ENCODE peak calls at places on chromosomes 13 and 19, in ten cellular contexts. Q is NAMALWA; D is SW 1271; I is heart right ventricle; T is neuronal stem cell; M is C1 segment of cervical spinal cord; F is stimulated activated CD4-positive, alpha-beta T cell treated with anti-CD3 and anti-CD28 coated beads, Interleukin-1b, Interleukin-23, amount 100 ng/mL, for 4 hours; C is breast epithelium; Y is amygdala; Z is globus pallidus. X is an unnamed sample.

GRCh38 chr19:4971424-4971793 is 2.5 kb downstream of the KDM4B start:
- DNase-seq in D (peak), Y (no peak), I (no peak), Q (peak), Z (no peak), C (no peak), M (no peak), T (no peak), F (no peak), X (no peak)

GRCh38 chr13:113945857-113946408 is 27.9 kb downstream of the C13orf46 start:
- DNase-seq in Z (no peak), M (no peak), D (no peak), Y (no peak), Q (no peak), C (no peak), F (no peak), T (no peak), I (no peak), X (peak)

GRCh38 chr19:39607561-39607960 is 5.2 kb downstream of the LGALS13 start:
- DNase-seq in Y (no peak), C (no peak), T (no peak), Q (no peak), M (no peak), I (no peak), F (no peak), D (no peak), Z (no peak), X (no peak)

GRCh38 chr19:10551698-10552301 is 8.1 kb downstream of the ATG4D start:
- DNase-seq in T (no peak), Q (peak), C (no peak), D (peak), M (no peak), Y (no peak), F (no peak), Z (peak), I (no peak), X (no peak)

GRCh38 chr19:677201-677600 is 1.0 kb downstream of the FSTL3 start:
- DNase-seq in Y (no peak), F (no peak), I (peak), Z (no peak), D (peak), C (peak), M (peak), Q (no peak), T (no peak), X (peak)

GRCh38 chr13:35448465-35448864 is 28.0 kb downstream of the MAB21L1 start:
- DNase-seq in Y (no peak), Z (no peak), F (no peak), C (no peak), M (no peak), T (no peak), I (no peak), D (no peak), Q (no peak), X (no peak)

GRCh38 chr19:50178320-50178719 is 15.2 kb upstream of the IZUMO2 start:
- DNase-seq in M (no peak), C (no peak), Y (no peak), T (no peak), D (no peak), F (no peak), Z (no peak), Q (peak), I (no peak), X (no peak)

GRCh38 chr19:33399081-33399744 is 25.7 kb downstream of the CEBPG start:
- DNase-seq in Y (no peak), M (no peak), T (no peak), C (peak), Z (no peak), I (no peak), Q (no peak), D (no peak), F (no peak), X (no peak)

GRCh38 chr19:7743425-7743841 is 3.9 kb downstream of the CD209 start:
- DNase-seq in C (no peak), Q (peak), Y (no peak), Z (no peak), M (no peak), I (no peak), F (no peak), T (no peak), D (no peak), X (no peak)

GRCh38 chr13:47119568-47120080 is 222.8 kb upstream of the HTR2A start:
- DNase-seq in Z (no peak), F (no peak), D (no peak), T (no peak), C (no peak), M (no peak), I (no peak), Y (no peak), Q (no peak), X (no peak)

GRCh38 chr13:113981201-113981605 is 7.3 kb upstream of the C13orf46 start:
- DNase-seq in Q (no peak), C (peak), T (no peak), F (no peak), Z (no peak), D (no peak), I (no peak), Y (no peak), M (no peak), X (no peak)

GRCh38 chr13:108877300-108877699 is 247.9 kb downstream of the MYO16 start:
- DNase-seq in C (no peak), Z (no peak), T (no peak), I (no peak), D (no peak), Q (no peak), M (no peak), F (no peak), Y (no peak), X (no peak)

GRCh38 chr13:30504081-30504480 is 38.3 kb upstream of the HMGB1 start:
- DNase-seq in Q (no peak), I (no peak), Z (no peak), D (no peak), F (no peak), T (no peak), C (no peak), Y (no peak), M (no peak), X (no peak)

GRCh38 chr13:34156841-34157365 is 339.0 kb downstream of the RFC3 start:
- DNase-seq in Z (no peak), D (peak), M (no peak), Y (no peak), T (no peak), F (peak), I (peak), C (peak), Q (peak), X (peak)

GRCh38 chr13:73194310-73194709 is 135.5 kb downstream of the KLF5 start:
- DNase-seq in D (no peak), I (no peak), Q (no peak), C (no peak), T (no peak), Y (no peak), Z (no peak), F (no peak), M (no peak), X (no peak)

GRCh38 chr13:110524484-110525254 is 36.9 kb downstream of the RAB20 start:
- DNase-seq in M (no peak), Y (no peak), F (no peak), Q (no peak), I (peak), T (no peak), Z (no peak), C (no peak), D (no peak), X (no peak)

GRCh38 chr13:75635621-75636338 is at the start of gene LMO7:
- DNase-seq in I (peak), D (peak), Q (no peak), Z (peak), T (peak), Y (no peak), M (peak), F (peak), C (peak), X (peak)

GRCh38 chr13:28958018-28958417 is 137.9 kb downstream of the MTUS2 start:
- DNase-seq in C (no peak), D (no peak), Q (no peak), F (no peak), Y (no peak), Z (no peak), I (no peak), M (no peak), T (no peak), X (no peak)

GRCh38 chr13:95509521-95510315 is 42.8 kb upstream of the CLDN10 start:
- DNase-seq in Q (no peak), D (no peak), F (no peak), M (no peak), Z (no peak), C (no peak), T (no peak), Y (no peak), I (no peak), X (no peak)

GRCh38 chr19:47186337-47187022 is 44.5 kb downstream of the BBC3 start:
- DNase-seq in I (no peak), Y (no peak), F (peak), Q (peak), T (no peak), Z (no peak), D (no peak), M (no peak), C (no peak), X (no peak)

GRCh38 chr19:58581227-58582141 is 8.3 kb upstream of the MZF1 start:
- DNase-seq in T (peak), I (peak), F (peak), D (no peak), Z (peak), M (no peak), Y (no peak), Q (peak), C (peak), X (peak)

GRCh38 chr19:8585894-8586750 is 8.9 kb upstream of the MYO1F start:
- DNase-seq in C (no peak), Y (peak), D (peak), M (no peak), T (peak), I (peak), Z (no peak), Q (peak), F (peak), X (no peak)

GRCh38 chr13:110874508-110874960 is 40.3 kb downstream of the ANKRD10 start:
- DNase-seq in M (peak), Q (no peak), T (peak), D (peak), F (peak), I (peak), C (peak), Z (peak), Y (peak), X (peak)

GRCh38 chr13:93690139-93690538 is 463.5 kb downstream of the GPC6 start:
- DNase-seq in C (no peak), D (no peak), T (peak), M (no peak), F (no peak), Q (peak), I (no peak), Y (no peak), Z (peak), X (no peak)

GRCh38 chr19:6735181-6735891 is 2.0 kb downstream of the GPR108 start:
- DNase-seq in Z (no peak), M (no peak), T (no peak), Y (no peak), Q (no peak), D (no peak), F (no peak), C (no peak), I (no peak), X (no peak)

GRCh38 chr19:13817018-13817614 is 21.9 kb downstream of the ZSWIM4 start:
- DNase-seq in F (no peak), Y (no peak), C (no peak), I (no peak), Z (no peak), Q (peak), T (no peak), D (no peak), M (no peak), X (no peak)

GRCh38 chr13:113814435-113814821 is 49.4 kb downstream of the GAS6 start:
- DNase-seq in D (no peak), F (no peak), T (no peak), Z (no peak), M (no peak), Q (no peak), C (no peak), I (no peak), Y (no peak), X (no peak)

GRCh38 chr19:7897289-7897688 is 6.4 kb upstream of the MAP2K7 start:
- DNase-seq in T (no peak), D (no peak), M (no peak), I (no peak), Q (no peak), Y (no peak), C (no peak), F (no peak), Z (no peak), X (no peak)

GRCh38 chr13:23707674-23708073 is 137.5 kb downstream of the TNFRSF19 start:
- DNase-seq in I (no peak), F (no peak), C (no peak), M (no peak), Z (peak), Y (no peak), T (no peak), D (no peak), Q (peak), X (no peak)

GRCh38 chr19:5627395-5627904 is 4.6 kb downstream of the SAFB start:
- DNase-seq in F (peak), Z (peak), Q (peak), T (no peak), Y (no peak), I (peak), C (no peak), D (no peak), M (peak), X (peak)

GRCh38 chr13:101152184-101152583 is 264.1 kb downstream of the NALCN start:
- DNase-seq in T (no peak), D (no peak), C (no peak), I (no peak), Y (no peak), F (no peak), Z (no peak), Q (no peak), M (no peak), X (no peak)

GRCh38 chr13:89361909-89362308 is 1690.7 kb downstream of the SLITRK5 start:
- DNase-seq in Q (peak), C (no peak), T (no peak), I (no peak), Y (no peak), D (no peak), F (no peak), Z (no peak), M (no peak), X (no peak)

X was measured in uterus.